ENCODE peak calls at places on chromosomes 4 and X, in four cellular contexts. X is heart right ventricle, F is upper lobe of left lung, T is right lobe of liver. P is an unnamed sample. For H3K4me1, the result is how much of the 10 kb centered on the place peaks cover.

GRCh38 chr4:108029321-108029720 is 39.6 kb downstream of the HADH start:
- ATAC-seq in X (no peak), F (peak), T (no peak), P (no peak)

GRCh38 chr4:73741140-73741749 is 876 bp downstream of the CXCL8 start:
- ATAC-seq in X (no peak), F (no peak), T (no peak), P (no peak)

GRCh38 chr4:147378780-147379179 is 102.1 kb upstream of the EDNRA start:
- ATAC-seq in X (no peak), F (no peak), T (no peak), P (no peak)

GRCh38 chrX:1307626-1308340 is 28.8 kb upstream of the IL3RA start:
- ATAC-seq in X (no peak), F (no peak), T (no peak), P (no peak)

GRCh38 chr4:105991726-105992125 is 96.5 kb downstream of the NPNT start:
- ATAC-seq in X (no peak), F (no peak), T (no peak), P (no peak)

GRCh38 chr4:122963222-122963621 is 40.8 kb upstream of the NUDT6 start:
- ATAC-seq in X (no peak), F (no peak), T (no peak), P (no peak)

GRCh38 chr4:42331914-42332368 is 65.3 kb upstream of the SHISA3 start:
- ATAC-seq in X (peak), F (no peak), T (no peak), P (peak)

GRCh38 chrX:119488749-119489148 is 20.5 kb downstream of the SLC25A5 start:
- ATAC-seq in X (no peak), F (peak), T (peak), P (no peak)

GRCh38 chr4:48173055-48173991 is 39.3 kb upstream of the TXK start:
- ATAC-seq in X (peak), F (peak), T (peak), P (peak)

GRCh38 chr4:24240655-24241054 is 343.7 kb downstream of the DHX15 start:
- ATAC-seq in X (no peak), F (no peak), T (peak), P (no peak)

GRCh38 chr4:121650741-121651140 is 46.0 kb downstream of the ANXA5 start:
- ATAC-seq in X (no peak), F (no peak), T (no peak), P (no peak)

GRCh38 chrX:15947648-15948317 is 93.2 kb upstream of the AP1S2 start:
- ATAC-seq in X (no peak), F (no peak), T (no peak), P (no peak)

GRCh38 chr4:31575504-31575903 is 855.3 kb downstream of the PCDH7 start:
- ATAC-seq in X (no peak), F (no peak), T (no peak), P (no peak)

GRCh38 chrX:153726286-153727107 is 1.8 kb downstream of the ABCD1 start:
- ATAC-seq in X (peak), F (peak), T (peak), P (peak)

GRCh38 chr4:61540944-61541343 is 340.8 kb downstream of the ADGRL3 start:
- ATAC-seq in X (no peak), F (no peak), T (peak), P (no peak)

GRCh38 chrX:135707880-135708279 is 5.6 kb upstream of the CT45A1 start:
- ATAC-seq in X (no peak), F (no peak), T (no peak), P (no peak)

GRCh38 chr4:158821228-158822009 is 52.6 kb downstream of the FNIP2 start:
- ATAC-seq in X (no peak), F (no peak), T (peak), P (no peak)

GRCh38 chr4:155342142-155342541 is 34.6 kb downstream of the MAP9 start:
- ATAC-seq in X (no peak), F (no peak), T (no peak), P (no peak)

GRCh38 chr4:64399313-64400109 is 9.7 kb downstream of the TECRL start:
- ATAC-seq in X (no peak), F (no peak), T (no peak), P (no peak)

GRCh38 chr4:121656269-121656641 is 40.5 kb downstream of the ANXA5 start:
- ATAC-seq in X (peak), F (peak), T (peak), P (peak)

GRCh38 chr4:8224596-8225289 is 25.7 kb downstream of the SH3TC1 start:
- ATAC-seq in X (no peak), F (no peak), T (no peak), P (no peak)

GRCh38 chr4:8220661-8221446 is 21.8 kb downstream of the SH3TC1 start:
- ATAC-seq in X (no peak), F (no peak), T (peak), P (no peak)

GRCh38 chr4:8221985-8222384 is 22.9 kb downstream of the SH3TC1 start:
- ATAC-seq in X (no peak), F (no peak), T (no peak), P (no peak)

GRCh38 chr4:8221476-8221875 is 22.4 kb downstream of the SH3TC1 start:
- ATAC-seq in X (peak), F (no peak), T (peak), P (peak)

DNA sequence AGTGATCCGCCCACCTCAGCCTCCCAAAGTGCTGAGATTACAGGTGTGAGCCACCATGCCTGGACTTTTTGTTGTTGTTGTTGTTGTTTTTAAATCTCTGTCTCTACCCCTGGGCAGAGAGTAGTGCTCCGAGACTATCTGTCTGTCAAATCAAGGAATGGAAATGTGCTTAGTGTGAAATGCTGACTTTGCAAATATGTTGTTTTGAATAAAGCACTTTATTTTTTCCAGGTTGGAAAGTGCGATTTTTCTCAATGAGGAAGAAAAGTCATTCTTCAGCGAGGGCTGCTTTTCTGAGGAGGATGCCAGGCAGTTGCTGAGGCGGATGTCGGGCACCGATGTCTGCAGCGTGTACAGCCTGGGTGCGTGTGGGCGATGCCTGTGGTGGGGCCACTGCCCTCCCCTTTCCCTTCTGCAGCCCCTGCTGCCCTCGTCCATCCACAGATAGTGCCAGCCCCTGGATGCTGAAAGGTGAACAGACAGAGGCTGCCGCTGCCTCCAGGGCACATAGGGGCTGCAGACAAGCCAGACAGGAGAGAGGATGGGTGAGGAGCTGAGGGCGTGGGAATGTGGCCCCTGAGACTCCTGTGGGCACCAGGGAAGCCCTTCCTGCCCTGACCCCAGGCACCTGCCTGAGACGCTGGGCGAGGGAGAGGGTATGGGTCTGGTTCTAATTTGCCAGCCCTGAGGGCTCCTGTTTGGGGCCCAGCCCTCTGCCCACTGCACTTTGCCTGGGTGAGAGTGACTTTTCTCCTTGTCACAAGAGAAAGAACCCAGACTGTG is 23.7 kb downstream of the SH3TC1 start:
- ATAC-seq in X (no peak), F (no peak), T (no peak), P (no peak)
- H3K4me1 ChIP-seq in X (under half), F (under half), T (under half), P (under half)

GRCh38 chrX:3345281-3346081 is 971 bp downstream of the MXRA5 start:
- ATAC-seq in X (peak), F (peak), T (peak), P (peak)
- H3K4me3 ChIP-seq in X (peak), F (no peak), T (peak), P (peak)

GRCh38 chrX:121365572-121366161 is 318.3 kb downstream of the GLUD2 start:
- ATAC-seq in X (no peak), F (no peak), T (no peak), P (no peak)

GRCh38 chrX:121356139-121356849 is 308.9 kb downstream of the GLUD2 start:
- ATAC-seq in X (no peak), F (no peak), T (no peak), P (no peak)

GRCh38 chrX:121356850-121357171 is 309.4 kb downstream of the GLUD2 start:
- ATAC-seq in X (no peak), F (no peak), T (no peak), P (no peak)

DNA sequence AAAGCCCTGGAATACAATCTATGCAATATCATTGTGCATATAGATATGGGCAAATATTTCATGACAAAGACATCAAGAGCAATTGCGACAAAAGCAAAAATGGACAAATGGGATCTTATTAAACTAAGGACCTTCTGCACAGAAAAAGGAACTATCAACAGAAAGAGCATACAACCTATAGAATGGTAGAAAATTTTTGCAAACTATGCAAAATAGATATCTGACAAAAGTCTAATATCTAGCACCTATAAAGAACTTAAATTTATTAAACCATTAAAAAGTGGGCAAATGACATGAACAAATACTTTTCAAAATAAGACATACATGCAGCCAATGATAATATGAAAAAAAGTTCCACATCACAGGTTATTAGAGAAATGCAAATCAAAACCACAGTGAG is 312.9 kb downstream of the GLUD2 start:
- ATAC-seq in X (no peak), F (no peak), T (no peak), P (no peak)
- H3K4me1 ChIP-seq in X (under half), F (under half), T (under half), P (under half)

GRCh38 chrX:145817299-145817665 is 347 bp upstream of the SLITRK2 start:
- ATAC-seq in X (no peak), F (no peak), T (no peak), P (no peak)
- H3K4me3 ChIP-seq in X (no peak), F (no peak), T (no peak), P (peak)

GRCh38 chr4:111360906-111361305 is 738.0 kb upstream of the PITX2 start:
- ATAC-seq in X (no peak), F (no peak), T (no peak), P (no peak)

GRCh38 chr4:111362891-111363290 is 740.0 kb upstream of the PITX2 start:
- ATAC-seq in X (peak), F (no peak), T (no peak), P (no peak)

GRCh38 chr4:111359602-111360001 is 736.7 kb upstream of the PITX2 start:
- ATAC-seq in X (no peak), F (no peak), T (no peak), P (no peak)
- H3K4me1 ChIP-seq in X (under half), F (under half), T (under half), P (under half)

GRCh38 chr4:153345011-153345981 is 808 bp downstream of the MND1 start:
- ATAC-seq in X (peak), F (peak), T (peak), P (peak)

GRCh38 chr4:153346563-153346962 is 2.1 kb downstream of the MND1 start:
- ATAC-seq in X (no peak), F (no peak), T (no peak), P (no peak)

GRCh38 chr4:153347117-153347516 is 2.6 kb downstream of the MND1 start:
- ATAC-seq in X (no peak), F (no peak), T (no peak), P (no peak)

GRCh38 chr4:153344131-153345010 is at the start of gene MND1:
- ATAC-seq in X (peak), F (peak), T (peak), P (peak)

GRCh38 chr4:153346031-153346430 is 1.5 kb downstream of the MND1 start:
- ATAC-seq in X (no peak), F (no peak), T (no peak), P (no peak)
- H3K4me3 ChIP-seq in X (no peak), F (no peak), T (no peak), P (no peak)

DNA sequence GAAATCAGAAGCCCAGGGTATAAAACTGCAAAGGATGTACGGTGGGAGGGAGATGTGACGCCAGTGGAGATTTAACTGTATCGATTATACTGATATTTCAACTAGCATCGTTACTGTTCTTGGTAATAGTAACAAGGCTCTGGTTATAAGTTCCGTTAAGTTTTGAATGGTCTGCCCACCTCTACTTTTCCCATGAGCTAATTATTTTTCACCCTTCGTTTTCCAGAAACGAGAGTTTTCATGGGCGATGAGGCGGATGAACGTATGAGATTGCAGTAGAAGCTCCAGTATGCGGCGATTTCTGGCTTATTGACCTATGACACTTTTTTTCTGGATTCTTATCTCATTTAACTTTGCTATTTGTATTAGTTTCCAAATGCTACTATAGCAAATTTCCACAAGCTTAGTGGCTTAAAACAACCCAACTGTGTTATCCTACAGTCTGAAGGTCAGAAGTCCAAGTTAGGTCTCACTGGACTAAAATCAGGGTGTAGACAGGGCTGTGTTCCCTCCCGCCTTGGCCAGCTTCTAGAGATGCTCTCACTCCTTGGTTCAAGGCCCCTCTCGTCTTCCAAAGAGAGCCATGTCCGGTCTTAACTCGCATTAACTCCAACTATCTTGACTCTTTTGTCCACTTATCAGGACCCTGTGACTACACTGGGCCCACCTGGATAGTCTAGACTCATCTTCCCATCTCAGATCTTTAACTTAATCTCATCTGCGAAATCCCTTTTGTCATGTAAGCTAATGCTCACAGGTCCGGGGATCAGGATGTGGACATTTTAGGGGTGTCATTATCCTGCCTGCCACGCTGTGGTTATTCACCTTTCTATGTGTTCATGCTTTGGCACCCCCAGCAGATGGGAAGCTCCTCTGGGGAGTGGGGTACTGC is 122.5 kb downstream of the IRF2 start:
- ATAC-seq in X (no peak), F (no peak), T (peak), P (no peak)
- H3K4me1 ChIP-seq in X (under half), F (under half), T (half or more), P (under half)

DNA sequence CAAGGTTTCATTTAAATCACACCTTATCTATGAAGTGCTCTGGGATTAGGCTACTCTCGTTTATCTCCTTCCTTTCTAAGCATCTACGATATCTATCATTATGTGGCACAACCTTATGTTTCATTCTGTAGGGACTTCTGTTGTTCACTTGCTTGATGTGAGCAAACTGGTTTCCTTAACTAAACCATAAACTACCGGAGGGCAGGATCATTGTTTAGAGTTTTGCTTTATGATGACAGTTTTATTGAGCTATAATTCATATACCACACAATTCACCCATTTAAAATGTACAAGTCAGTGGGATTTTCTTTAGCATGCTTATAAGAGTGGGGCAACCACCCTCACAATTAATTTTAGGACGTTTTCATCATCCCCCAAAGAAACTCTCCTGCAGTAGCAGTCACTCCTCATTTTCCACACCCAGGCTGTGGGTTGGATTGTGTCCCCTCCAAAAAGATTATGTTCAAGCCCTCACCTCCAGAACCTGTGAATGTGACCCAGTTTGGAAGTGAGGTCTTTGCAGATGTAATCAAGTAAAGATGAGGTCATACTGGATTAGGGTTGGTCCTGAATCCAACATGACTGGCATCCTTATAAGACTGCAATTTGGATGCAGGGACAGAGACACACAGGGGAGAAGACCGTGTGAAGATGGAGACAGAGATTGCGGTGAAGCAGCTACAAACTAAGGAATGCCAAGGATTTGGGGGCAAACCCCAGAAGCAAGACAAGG is 42.1 kb upstream of the SH3RF1 start:
- ATAC-seq in X (no peak), F (no peak), T (no peak), P (no peak)
- H3K4me3 ChIP-seq in X (no peak), F (no peak), T (no peak), P (no peak)

DNA sequence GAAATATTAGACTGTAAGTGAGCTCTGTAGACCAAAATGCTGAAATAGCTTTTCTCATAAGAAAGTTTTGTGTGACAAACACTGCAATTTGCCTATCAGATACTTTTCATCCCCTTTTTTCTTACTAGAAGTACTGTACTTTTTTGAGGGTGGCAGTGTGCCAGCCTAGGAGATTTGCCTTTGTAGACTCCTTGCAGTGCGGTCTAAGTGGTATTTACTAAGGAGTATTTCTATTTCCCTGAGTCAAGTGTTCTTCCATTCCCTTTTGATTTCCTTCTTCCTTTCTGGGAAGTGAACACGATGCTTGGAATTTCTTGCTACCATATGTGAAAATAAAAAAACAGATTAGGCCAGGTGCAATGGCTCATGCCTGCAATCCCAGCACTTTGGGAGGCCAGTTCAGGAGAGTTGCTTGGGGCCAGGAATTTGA is 34.6 kb downstream of the PDLIM5 start:
- ATAC-seq in X (no peak), F (no peak), T (no peak), P (no peak)
- H3K4me1 ChIP-seq in X (under half), F (under half), T (under half), P (under half)

GRCh38 chrX:49276671-49277519 is 7.3 kb downstream of the PPP1R3F start:
- ATAC-seq in X (peak), F (no peak), T (no peak), P (no peak)

GRCh38 chrX:49278081-49278480 is 8.5 kb downstream of the PPP1R3F start:
- ATAC-seq in X (no peak), F (no peak), T (no peak), P (no peak)

GRCh38 chrX:49276207-49276606 is 6.6 kb downstream of the PPP1R3F start:
- ATAC-seq in X (no peak), F (no peak), T (no peak), P (no peak)

GRCh38 chrX:49273181-49273727 is 3.7 kb downstream of the PPP1R3F start:
- ATAC-seq in X (no peak), F (no peak), T (no peak), P (no peak)

DNA sequence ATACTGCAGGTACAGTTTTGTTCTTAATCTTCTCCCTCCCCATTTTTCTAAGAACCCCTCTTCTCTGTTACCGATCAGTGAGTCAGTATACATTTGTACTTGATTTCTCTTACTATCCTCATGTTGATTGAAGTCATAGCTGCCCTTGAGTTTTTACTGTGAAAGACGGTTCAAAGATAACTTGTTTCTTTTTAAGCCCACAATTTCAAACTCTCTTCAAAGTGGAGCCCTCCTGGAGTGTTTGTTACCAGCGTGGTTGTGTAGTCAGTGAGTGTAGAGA is 7.9 kb downstream of the PPP1R3F start:
- ATAC-seq in X (no peak), F (no peak), T (no peak), P (no peak)
- H3K4me3 ChIP-seq in X (no peak), F (no peak), T (no peak), P (no peak)